ENCODE peak calls at places on chromosomes 2 and 18, in four cellular contexts. P, F, O and E are unnamed samples.

GRCh38 chr2:25744055-25744454 is 70.7 kb upstream of the DTNB start:
- DNase-seq in O (no peak), P (no peak), F (no peak), E (no peak)

GRCh38 chr2:176491172-176491904 is 222.1 kb downstream of the MTX2 start:
- DNase-seq in P (no peak), O (peak), F (no peak), E (no peak)

GRCh38 chr2:37350917-37351316 is 6.5 kb downstream of the QPCT start:
- DNase-seq in F (no peak), O (no peak), P (no peak), E (no peak)

GRCh38 chr2:81234711-81235110 is 930.2 kb upstream of the LRRTM1 start:
- DNase-seq in F (no peak), P (no peak), O (no peak), E (no peak)

GRCh38 chr18:12008181-12008767 is 27.0 kb downstream of the IMPA2 start:
- DNase-seq in O (no peak), P (no peak), F (no peak), E (no peak)

GRCh38 chr2:65724752-65725151 is 292.4 kb upstream of the SPRED2 start:
- DNase-seq in O (no peak), P (no peak), F (no peak), E (no peak)

GRCh38 chr2:38375711-38376345 is 1.2 kb downstream of the ATL2 start:
- DNase-seq in P (no peak), O (no peak), F (no peak), E (no peak)

GRCh38 chr2:165874445-165875039 is 79.0 kb downstream of the TTC21B start:
- DNase-seq in P (no peak), O (peak), F (no peak), E (no peak)

GRCh38 chr2:216596234-216596985 is 36.8 kb upstream of the IGFBP2 start:
- DNase-seq in F (no peak), O (peak), P (no peak), E (no peak)

GRCh38 chr2:9652898-9653479 is 22.2 kb upstream of the YWHAQ start:
- DNase-seq in P (no peak), F (no peak), O (no peak), E (no peak)

GRCh38 chr18:9615973-9616559 is 1.7 kb upstream of the PPP4R1 start:
- DNase-seq in F (no peak), O (no peak), P (no peak), E (no peak)

GRCh38 chr2:220489116-220489515 is 861.7 kb downstream of the SLC4A3 start:
- DNase-seq in F (no peak), P (no peak), O (no peak), E (no peak)

GRCh38 chr2:185433824-185434223 is 304.8 kb upstream of the FSIP2 start:
- DNase-seq in F (no peak), O (no peak), P (no peak), E (no peak)

GRCh38 chr2:20451346-20451745 is 4.5 kb downstream of the RHOB start:
- DNase-seq in F (no peak), P (no peak), O (no peak), E (no peak)

GRCh38 chr2:28979041-28979440 is 2.1 kb upstream of the TOGARAM2 start:
- DNase-seq in F (no peak), P (no peak), O (no peak), E (no peak)

GRCh38 chr2:29650634-29651097 is 270.7 kb downstream of the ALK start:
- DNase-seq in F (no peak), P (no peak), O (no peak), E (no peak)

GRCh38 chr2:76564734-76565133 is 854.0 kb upstream of the GCFC2 start:
- DNase-seq in P (no peak), F (no peak), O (no peak), E (no peak)

GRCh38 chr2:40283111-40283909 is 168.6 kb downstream of the SLC8A1 start:
- DNase-seq in P (no peak), O (no peak), F (no peak), E (no peak)

GRCh38 chr2:20534913-20535801 is 88.3 kb downstream of the RHOB start:
- DNase-seq in O (no peak), P (no peak), F (no peak), E (no peak)

GRCh38 chr2:171347591-171348032 is 86.2 kb downstream of the METTL8 start:
- DNase-seq in O (peak), P (no peak), F (no peak), E (peak)

GRCh38 chr2:18777250-18777812 is 188.0 kb upstream of the NT5C1B start:
- DNase-seq in O (no peak), P (no peak), F (no peak), E (no peak)

GRCh38 chr2:20852670-20853069 is 29.8 kb upstream of the LDAH start:
- DNase-seq in F (no peak), O (no peak), P (no peak), E (no peak)

GRCh38 chr2:128370468-128371247 is 52.0 kb upstream of the HS6ST1 start:
- DNase-seq in P (no peak), O (no peak), F (no peak), E (no peak)

GRCh38 chr2:227324671-227325055 is 388 bp upstream of the MFF start:
- DNase-seq in F (no peak), P (no peak), O (no peak), E (no peak)

GRCh38 chr2:6168485-6168884 is 476.3 kb downstream of the SOX11 start:
- DNase-seq in F (no peak), O (no peak), P (no peak), E (no peak)

GRCh38 chr2:106307860-106308259 is 113.8 kb upstream of the UXS1 start:
- DNase-seq in P (no peak), F (no peak), O (no peak), E (no peak)

GRCh38 chr2:61426267-61426897 is 44.5 kb downstream of the USP34 start:
- DNase-seq in O (peak), F (peak), P (peak), E (peak)

GRCh38 chr18:35971661-35972196 is 750 bp upstream of the RMP24 start:
- DNase-seq in O (peak), F (no peak), P (no peak), E (no peak)

GRCh38 chr18:74906189-74906588 is 302.8 kb downstream of the PTGR3 start:
- DNase-seq in P (no peak), O (no peak), F (no peak), E (no peak)

GRCh38 chr2:177028296-177028695 is 184.3 kb upstream of the HNRNPA3 start:
- DNase-seq in P (no peak), O (no peak), F (no peak), E (no peak)

GRCh38 chr2:121004950-121005349 is 269.3 kb downstream of the GLI2 start:
- DNase-seq in O (no peak), P (no peak), F (no peak), E (no peak)